ENCODE peak calls at places on chromosomes 7 and 10, in eight cellular contexts. G, T, P, W, K, J, F and N are unnamed samples.

GRCh38 chr7:12771378-12771877 is 84.0 kb downstream of the ARL4A start:
- DNase-seq in W (peak), T (no peak), P (no peak), J (peak), F (no peak), K (peak), G (peak), N (no peak)

GRCh38 chr7:106344861-106345260 is 60.1 kb upstream of the NAMPT start:
- DNase-seq in J (no peak), W (no peak), P (no peak), F (no peak), T (no peak), G (no peak), K (peak), N (no peak)

GRCh38 chr10:113620486-113620885 is 43.4 kb downstream of the NRAP start:
- DNase-seq in K (no peak), F (no peak), T (no peak), J (no peak), W (no peak), P (no peak), G (no peak), N (no peak)

GRCh38 chr7:133863362-133864061 is 263.6 kb upstream of the LRGUK start:
- DNase-seq in W (no peak), G (no peak), F (no peak), T (no peak), P (no peak), K (no peak), J (no peak), N (no peak)

GRCh38 chr7:46175221-46175620 is 254.1 kb upstream of the IGFBP3 start:
- DNase-seq in G (peak), F (no peak), T (no peak), P (no peak), K (no peak), W (no peak), J (no peak), N (no peak)

GRCh38 chr7:2037805-2038635 is 194.7 kb downstream of the MAD1L1 start:
- DNase-seq in J (no peak), G (peak), W (peak), F (no peak), P (no peak), T (no peak), K (peak), N (peak)

GRCh38 chr10:66455304-66455703 is 470.5 kb upstream of the LRRTM3 start:
- DNase-seq in F (no peak), G (no peak), T (no peak), K (no peak), J (no peak), W (no peak), P (no peak), N (no peak)

GRCh38 chr10:113616244-113617074 is 47.4 kb downstream of the NRAP start:
- DNase-seq in F (no peak), J (no peak), T (no peak), K (peak), G (peak), W (no peak), P (no peak), N (no peak)

GRCh38 chr10:62025901-62026879 is 124.7 kb downstream of the ARID5B start:
- DNase-seq in F (no peak), G (peak), T (no peak), K (peak), P (no peak), W (no peak), J (no peak), N (no peak)

GRCh38 chr10:28763471-28763870 is 86.2 kb downstream of the BAMBI start:
- DNase-seq in W (no peak), F (no peak), K (no peak), J (no peak), G (peak), T (no peak), P (no peak), N (no peak)

GRCh38 chr10:78258303-78259030 is 224.8 kb downstream of the RPS24 start:
- DNase-seq in G (no peak), J (no peak), W (no peak), P (no peak), T (no peak), K (no peak), F (no peak), N (no peak)